ENCODE peak calls at places on chromosomes 16 and 17, in nine cellular contexts. J, S, T, Q, Z, C, H, B and N are unnamed samples.

GRCh38 chr17:40111221-40112128 is 10.3 kb upstream of the MSL1 start:
- DNase-seq in B (peak), T (peak), Q (peak), H (peak), Z (peak), S (peak), J (peak), C (peak), N (peak)

GRCh38 chr17:3472137-3472536 is 518 bp upstream of the SPATA22 start:
- DNase-seq in H (no peak), T (no peak), Z (no peak), B (no peak), Q (no peak), C (no peak), S (no peak), J (no peak), N (no peak)

GRCh38 chr16:88387177-88387576 is 4.4 kb downstream of the ZNF469 start:
- DNase-seq in J (no peak), T (no peak), Z (no peak), B (no peak), Q (no peak), S (no peak), H (no peak), C (no peak), N (no peak)

GRCh38 chr16:55875273-55875672 is at the start of gene CES5A:
- DNase-seq in Q (no peak), B (no peak), S (no peak), H (no peak), T (no peak), J (no peak), C (no peak), Z (no peak), N (no peak)

GRCh38 chr16:48347980-48348379 is 37.2 kb downstream of the SIAH1 start:
- DNase-seq in B (peak), Q (no peak), S (no peak), J (no peak), Z (no peak), T (no peak), H (no peak), C (no peak), N (no peak)

GRCh38 chr17:2982854-2983636 is 80.4 kb downstream of the OR1D5 start:
- DNase-seq in H (no peak), B (no peak), Z (peak), S (no peak), C (no peak), T (no peak), J (peak), Q (peak), N (no peak)

GRCh38 chr16:81718637-81719036 is 60.5 kb upstream of the PLCG2 start:
- DNase-seq in S (no peak), T (no peak), B (no peak), Q (no peak), C (no peak), Z (no peak), H (no peak), J (no peak), N (no peak)

GRCh38 chr17:76199466-76199865 is 40.8 kb downstream of the RNF157 start:
- DNase-seq in Q (no peak), T (peak), B (no peak), C (no peak), S (no peak), H (peak), J (no peak), Z (no peak), N (no peak)

GRCh38 chr16:67277999-67278772 is 1.1 kb upstream of the PLEKHG4 start:
- DNase-seq in C (peak), Z (peak), Q (peak), J (peak), H (no peak), T (no peak), S (no peak), B (no peak), N (no peak)

GRCh38 chr16:88479795-88480760 is 27.0 kb downstream of the ZFPM1 start:
- DNase-seq in Q (no peak), B (no peak), C (no peak), Z (no peak), H (no peak), J (no peak), T (peak), S (no peak), N (no peak)

GRCh38 chr17:12789976-12790805 is 893 bp downstream of the ARHGAP44 start:
- DNase-seq in Z (no peak), T (no peak), J (no peak), C (peak), H (no peak), B (no peak), S (peak), Q (no peak), N (peak)

GRCh38 chr17:4118095-4118743 is 24.6 kb downstream of the ZZEF1 start:
- DNase-seq in T (no peak), J (no peak), B (no peak), Z (no peak), H (no peak), C (peak), S (no peak), Q (no peak), N (no peak)